ENCODE peak calls at places on chromosomes 16 and 17, in five cellular contexts. H, D, P, L and J are unnamed samples.

GRCh38 chr16:29951966-29952365 is 9.9 kb upstream of the TMEM219 start:
- DNase-seq in H (no peak), D (no peak), P (no peak), L (peak), J (no peak)

GRCh38 chr16:72961863-72962262 is 86.1 kb downstream of the ZFHX3 start:
- DNase-seq in H (no peak), D (no peak), P (no peak), L (peak), J (no peak)

GRCh38 chr17:77435272-77436057 is 294.7 kb downstream of the SEC14L1 start:
- DNase-seq in H (no peak), D (no peak), P (no peak), L (no peak), J (no peak)

GRCh38 chr16:8370374-8371015 is 219.8 kb downstream of the TMEM114 start:
- DNase-seq in H (no peak), D (no peak), P (no peak), L (no peak), J (no peak)

GRCh38 chr17:73096866-73097265 is 4.4 kb upstream of the SLC39A11 start:
- DNase-seq in H (no peak), D (no peak), P (peak), L (no peak), J (no peak)

GRCh38 chr16:89317101-89317671 is 99.7 kb downstream of the ZNF778 start:
- DNase-seq in H (no peak), D (no peak), P (no peak), L (no peak), J (no peak)

GRCh38 chr17:38896373-38896954 is 26.6 kb downstream of the LASP1 start:
- DNase-seq in H (no peak), D (no peak), P (no peak), L (peak), J (no peak)

GRCh38 chr16:79600636-79601091 is at the start of gene MAF:
- DNase-seq in H (peak), D (peak), P (peak), L (peak), J (peak)

GRCh38 chr16:4511441-4512082 is 27.0 kb downstream of the CDIP1 start:
- DNase-seq in H (peak), D (peak), P (no peak), L (peak), J (no peak)

GRCh38 chr16:2149630-2150417 is 1.4 kb downstream of the RAB26 start:
- DNase-seq in H (no peak), D (no peak), P (no peak), L (peak), J (no peak)

GRCh38 chr17:4332296-4332970 is 34.0 kb downstream of the UBE2G1 start:
- DNase-seq in H (no peak), D (no peak), P (no peak), L (peak), J (no peak)

GRCh38 chr16:88063201-88063773 is 112.1 kb downstream of the BANP start:
- DNase-seq in H (no peak), D (no peak), P (peak), L (no peak), J (peak)

GRCh38 chr17:8488931-8489330 is 53.2 kb downstream of the NDEL1 start:
- DNase-seq in H (no peak), D (peak), P (peak), L (no peak), J (peak)

GRCh38 chr17:77279448-77280303 is 138.9 kb downstream of the SEC14L1 start:
- DNase-seq in H (peak), D (no peak), P (no peak), L (peak), J (no peak)

GRCh38 chr16:86931410-86931941 is 353.1 kb downstream of the FOXL1 start:
- DNase-seq in H (peak), D (peak), P (peak), L (no peak), J (peak)

GRCh38 chr16:27618140-27618539 is 68.2 kb downstream of the KATNIP start:
- DNase-seq in H (no peak), D (no peak), P (no peak), L (no peak), J (no peak)

GRCh38 chr16:4689091-4689671 is 4.2 kb upstream of the NUDT16L1 start:
- DNase-seq in H (no peak), D (no peak), P (no peak), L (peak), J (no peak)

GRCh38 chr17:5019475-5019956 is 15.7 kb downstream of the SLC52A1 start:
- DNase-seq in H (no peak), D (no peak), P (no peak), L (peak), J (no peak)

GRCh38 chr17:73304438-73304837 is 7.4 kb downstream of the CDC42EP4 start:
- DNase-seq in H (no peak), D (no peak), P (no peak), L (no peak), J (no peak)

GRCh38 chr17:1072551-1072961 is 75.6 kb downstream of the TIMM22 start:
- DNase-seq in H (no peak), D (no peak), P (no peak), L (peak), J (no peak)

GRCh38 chr17:62703269-62703775 is 75.9 kb downstream of the MRC2 start:
- DNase-seq in H (no peak), D (no peak), P (no peak), L (no peak), J (no peak)

GRCh38 chr17:57084361-57084801 is 665 bp upstream of the AKAP1 start:
- DNase-seq in H (no peak), D (no peak), P (no peak), L (no peak), J (no peak)

GRCh38 chr17:57085448-57086068 is 512 bp downstream of the AKAP1 start:
- DNase-seq in H (peak), D (peak), P (no peak), L (peak), J (no peak)

GRCh38 chr17:57086069-57086930 is 1.3 kb downstream of the AKAP1 start:
- DNase-seq in H (peak), D (no peak), P (no peak), L (peak), J (no peak)

GRCh38 chr17:57088298-57088697 is 3.3 kb downstream of the AKAP1 start:
- DNase-seq in H (no peak), D (no peak), P (no peak), L (no peak), J (no peak)

DNA sequence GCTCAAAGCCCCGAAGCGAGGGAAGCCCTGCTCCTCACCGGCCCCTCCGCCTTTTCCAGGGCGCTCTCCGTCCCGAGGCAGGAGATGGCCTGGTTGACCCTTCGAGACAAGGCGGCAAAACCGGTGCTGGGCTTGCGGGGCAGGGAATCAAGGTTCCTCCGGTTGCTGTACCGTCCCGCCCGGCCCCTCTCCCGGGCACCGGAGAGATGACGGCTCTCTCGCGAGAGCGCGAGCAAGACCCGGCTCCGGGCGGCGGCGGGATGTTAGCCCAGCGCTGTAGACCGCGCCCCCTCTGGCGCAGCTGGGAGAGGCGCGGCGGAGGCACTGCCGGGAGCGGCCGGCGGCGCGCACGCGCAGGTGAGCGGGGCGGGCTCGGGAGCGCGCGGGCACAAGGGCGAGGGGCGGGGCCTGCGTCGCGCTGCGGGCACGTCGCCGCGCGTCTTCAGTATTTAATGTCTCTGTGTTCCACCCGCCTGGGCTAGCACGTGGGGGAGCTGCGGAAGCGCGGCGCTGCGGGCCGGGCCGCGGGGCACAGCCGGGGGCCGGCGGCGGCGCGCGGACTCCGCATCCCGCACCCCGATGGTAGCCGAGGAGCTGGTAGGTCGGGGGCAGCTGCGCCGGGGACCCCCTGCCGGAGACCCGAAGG is at the start of gene AKAP1:
- DNase-seq in H (peak), D (peak), P (peak), L (peak), J (peak)
- TF ChIP-seq CTCF in H (no peak), D (peak), P (peak), L (peak), J (peak)

GRCh38 chr17:36534881-36535668 is at the start of gene PIGW:
- DNase-seq in H (peak), D (peak), P (peak), L (peak), J (peak)
- TF ChIP-seq CTCF in H (peak), D (peak), P (no peak), L (no peak), J (peak)

DNA sequence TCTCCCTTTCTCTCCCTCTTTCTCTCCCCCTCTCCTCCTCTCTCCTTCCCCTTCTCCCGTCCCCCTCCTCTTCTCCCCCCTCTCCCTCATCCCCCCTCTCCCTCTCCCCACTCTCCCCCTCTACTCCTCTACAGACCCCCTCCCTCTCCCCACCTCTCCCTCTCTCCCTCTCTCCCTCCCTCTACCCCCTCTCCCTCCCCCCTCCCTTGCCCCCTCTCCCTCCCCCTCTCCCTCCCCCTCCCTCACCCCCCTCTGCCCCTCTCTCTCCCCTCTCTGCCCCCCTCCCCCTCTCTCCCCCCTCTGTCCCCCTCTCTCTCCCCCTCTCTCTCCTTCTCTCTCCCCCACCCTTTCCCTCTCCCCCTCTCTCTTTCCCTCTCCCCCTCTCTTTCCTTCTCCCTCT is 352.9 kb downstream of the UTP18 start:
- DNase-seq in H (no peak), D (no peak), P (no peak), L (peak), J (no peak)
- TF ChIP-seq CTCF in H (no peak), D (no peak), P (no peak), L (no peak), J (no peak)

GRCh38 chr17:42118545-42118944 is 2.6 kb downstream of the KAT2A start:
- DNase-seq in H (no peak), D (no peak), P (no peak), L (peak), J (no peak)
- TF ChIP-seq CTCF in H (peak), D (peak), P (peak), L (peak), J (peak)

GRCh38 chr16:57863434-57864160 is 61.3 kb upstream of the KIFC3 start:
- DNase-seq in H (peak), D (peak), P (peak), L (peak), J (peak)
- TF ChIP-seq CTCF in H (peak), D (peak), P (peak), L (peak), J (peak)

GRCh38 chr16:54334208-54334607 is 47.6 kb upstream of the IRX3 start:
- DNase-seq in H (no peak), D (no peak), P (no peak), L (no peak), J (no peak)

GRCh38 chr16:54335230-54335629 is 48.6 kb upstream of the IRX3 start:
- DNase-seq in H (no peak), D (no peak), P (no peak), L (no peak), J (no peak)

GRCh38 chr16:54340531-54340930 is 53.9 kb upstream of the IRX3 start:
- DNase-seq in H (no peak), D (no peak), P (no peak), L (no peak), J (no peak)

GRCh38 chr16:54331241-54332002 is 44.8 kb upstream of the IRX3 start:
- DNase-seq in H (no peak), D (no peak), P (no peak), L (peak), J (no peak)

GRCh38 chr16:54336805-54337204 is 50.2 kb upstream of the IRX3 start:
- DNase-seq in H (no peak), D (no peak), P (no peak), L (no peak), J (no peak)
- TF ChIP-seq CTCF in H (no peak), D (no peak), P (no peak), L (no peak), J (no peak)

GRCh38 chr17:17783121-17783824 is 53.5 kb downstream of the SREBF1 start:
- DNase-seq in H (peak), D (peak), P (no peak), L (peak), J (no peak)
- TF ChIP-seq CTCF in H (no peak), D (peak), P (peak), L (peak), J (no peak)

GRCh38 chr16:67874147-67874771 is 1.4 kb downstream of the EDC4 start:
- DNase-seq in H (no peak), D (no peak), P (no peak), L (no peak), J (no peak)

GRCh38 chr16:67878846-67879245 is 5.8 kb upstream of the NRN1L start:
- DNase-seq in H (no peak), D (no peak), P (no peak), L (no peak), J (no peak)

GRCh38 chr16:67878232-67878631 is 5.4 kb downstream of the EDC4 start:
- DNase-seq in H (no peak), D (no peak), P (no peak), L (no peak), J (no peak)

GRCh38 chr16:67879462-67879861 is 5.2 kb upstream of the NRN1L start:
- DNase-seq in H (no peak), D (no peak), P (no peak), L (no peak), J (no peak)

DNA sequence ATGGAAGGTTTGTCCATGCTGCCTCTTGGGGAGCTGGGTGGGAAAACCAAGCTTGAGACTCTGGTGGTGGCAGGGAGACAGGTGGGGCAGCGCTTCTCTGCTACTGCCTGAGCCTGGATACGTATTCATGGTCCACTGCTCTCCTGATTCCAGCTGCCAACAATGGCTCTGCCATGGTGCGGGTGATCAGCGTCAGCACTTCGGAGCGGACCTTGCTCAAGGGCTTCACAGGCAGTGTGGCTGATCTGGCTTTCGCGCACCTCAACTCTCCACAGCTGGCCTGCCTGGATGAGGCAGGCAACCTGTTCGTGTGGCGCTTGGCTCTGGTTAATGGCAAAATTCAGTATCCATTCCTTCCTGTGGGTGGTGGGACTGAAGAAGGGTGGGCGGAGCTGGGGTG is 4.2 kb downstream of the EDC4 start:
- DNase-seq in H (no peak), D (no peak), P (no peak), L (no peak), J (no peak)
- TF ChIP-seq CTCF in H (no peak), D (no peak), P (no peak), L (no peak), J (no peak)

GRCh38 chr17:82105882-82106696 is 8.1 kb upstream of the FASN start:
- DNase-seq in H (peak), D (no peak), P (no peak), L (peak), J (no peak)
- TF ChIP-seq CTCF in H (peak), D (peak), P (peak), L (peak), J (peak)

GRCh38 chr17:81471804-81472456 is 40.7 kb downstream of the ACTG1 start:
- DNase-seq in H (peak), D (no peak), P (peak), L (peak), J (peak)
- TF ChIP-seq CTCF in H (no peak), D (no peak), P (peak), L (no peak), J (peak)